ENCODE peak calls at places on chromosome 11, in six cellular contexts. Y is HFFc6; F is NCI-H146; U is stimulated activated CD8-positive, alpha-beta memory T cell treated with anti-CD3 and anti-CD28 coated beads, Interleukin-7, amount 100 ng/mL, for 1 hour; S is NCI-H1105; G is amniotic stem cell. P is an unnamed sample.

GRCh38 chr11:26219506-26220117 is 112.3 kb upstream of the ANO3 start:
- DNase-seq in G (no peak), S (no peak), F (no peak), U (no peak), Y (no peak), P (no peak)

GRCh38 chr11:20013346-20014066 is 146.8 kb downstream of the DBX1 start:
- DNase-seq in Y (no peak), F (peak), G (no peak), U (no peak), S (peak), P (no peak)

GRCh38 chr11:64661146-64661545 is 61.9 kb downstream of the NRXN2 start:
- DNase-seq in Y (peak), U (no peak), F (no peak), G (no peak), S (no peak), P (no peak)

GRCh38 chr11:64916040-64916847 is 765 bp downstream of the ATG2A start:
- DNase-seq in U (no peak), F (peak), Y (no peak), G (no peak), S (no peak), P (peak)

GRCh38 chr11:36699271-36699670 is 101.2 kb upstream of the RAG2 start:
- DNase-seq in G (no peak), S (no peak), F (no peak), U (no peak), Y (no peak), P (no peak)

GRCh38 chr11:2663915-2664314 is 35.9 kb downstream of the KCNQ1OT1 start:
- DNase-seq in S (no peak), Y (no peak), U (no peak), G (no peak), F (no peak), P (no peak)

GRCh38 chr11:79040348-79040747 is 400.5 kb downstream of the TENM4 start:
- DNase-seq in Y (no peak), U (no peak), G (no peak), S (no peak), F (no peak), P (no peak)

GRCh38 chr11:134414772-134415765 is 3.0 kb upstream of the B3GAT1 start:
- DNase-seq in U (no peak), S (peak), G (no peak), Y (no peak), F (no peak), P (no peak)

P was measured in GM23338.